ENCODE peak calls at places on chromosomes 6 and 20, in eight cellular contexts. Y, E, N, X, J, B, Z and R are unnamed samples. For H3K27me3, the result is how much of the 10 kb centered on the place peaks cover.

GRCh38 chr6:155399062-155399746 is 56.4 kb downstream of the NOX3 start:
- DNase-seq in Y (no peak), E (no peak), N (no peak), X (no peak), J (no peak), B (no peak), Z (no peak), R (no peak)

GRCh38 chr6:113755449-113756289 is 101.5 kb upstream of the MARCKS start:
- DNase-seq in Y (no peak), E (no peak), N (no peak), X (no peak), J (no peak), B (no peak), Z (peak), R (no peak)

GRCh38 chr20:41098703-41099250 is 38.6 kb upstream of the PLCG1 start:
- DNase-seq in Y (peak), E (no peak), N (no peak), X (no peak), J (no peak), B (no peak), Z (no peak), R (no peak)

GRCh38 chr6:146950351-146950835 is 253.8 kb upstream of the STXBP5 start:
- DNase-seq in Y (peak), E (no peak), N (peak), X (no peak), J (peak), B (no peak), Z (peak), R (no peak)

GRCh38 chr6:85065831-85066230 is 301.4 kb upstream of the TBX18 start:
- DNase-seq in Y (no peak), E (no peak), N (no peak), X (no peak), J (no peak), B (no peak), Z (no peak), R (no peak)

GRCh38 chr6:30670760-30671527 is 1.9 kb downstream of the DHX16 start:
- DNase-seq in Y (no peak), E (no peak), N (no peak), X (no peak), J (no peak), B (no peak), Z (no peak), R (no peak)

GRCh38 chr20:2042400-2042799 is 48.5 kb upstream of the PDYN start:
- DNase-seq in Y (peak), E (no peak), N (no peak), X (no peak), J (no peak), B (no peak), Z (no peak), R (no peak)

GRCh38 chr20:64205611-64206026 is 41.4 kb downstream of the MYT1 start:
- DNase-seq in Y (no peak), E (no peak), N (no peak), X (no peak), J (no peak), B (no peak), Z (no peak), R (no peak)

GRCh38 chr6:121105461-121105860 is 228.8 kb downstream of the TBC1D32 start:
- DNase-seq in Y (no peak), E (no peak), N (no peak), X (no peak), J (no peak), B (no peak), Z (no peak), R (no peak)

GRCh38 chr6:34056301-34056700 is 89.6 kb downstream of the GRM4 start:
- DNase-seq in Y (peak), E (peak), N (no peak), X (peak), J (peak), B (peak), Z (peak), R (no peak)

GRCh38 chr20:49914310-49915117 is 815 bp downstream of the SPATA2 start:
- DNase-seq in Y (no peak), E (peak), N (no peak), X (no peak), J (no peak), B (no peak), Z (no peak), R (no peak)

GRCh38 chr20:57229490-57229889 is 37.0 kb downstream of the BMP7 start:
- DNase-seq in Y (no peak), E (no peak), N (no peak), X (no peak), J (no peak), B (no peak), Z (no peak), R (no peak)

GRCh38 chr6:157211603-157212455 is 111.5 kb downstream of the TMEM242 start:
- DNase-seq in Y (no peak), E (no peak), N (no peak), X (no peak), J (no peak), B (no peak), Z (no peak), R (no peak)

GRCh38 chr6:152625213-152625612 is 11.9 kb downstream of the SYNE1 start:
- DNase-seq in Y (no peak), E (no peak), N (no peak), X (no peak), J (no peak), B (no peak), Z (no peak), R (no peak)

GRCh38 chr20:54794874-54795273 is 319.5 kb downstream of the DOK5 start:
- DNase-seq in Y (no peak), E (no peak), N (no peak), X (no peak), J (no peak), B (no peak), Z (no peak), R (no peak)

GRCh38 chr6:5905431-5906339 is 101.0 kb downstream of the NRN1 start:
- DNase-seq in Y (peak), E (peak), N (no peak), X (peak), J (no peak), B (peak), Z (peak), R (no peak)

GRCh38 chr6:153599901-153600300 is 439.1 kb upstream of the OPRM1 start:
- DNase-seq in Y (no peak), E (no peak), N (no peak), X (no peak), J (no peak), B (no peak), Z (no peak), R (no peak)

GRCh38 chr20:63896136-63896890 is 1.4 kb downstream of the DNAJC5 start:
- DNase-seq in Y (peak), E (peak), N (peak), X (peak), J (peak), B (peak), Z (peak), R (no peak)

GRCh38 chr20:36709126-36709525 is 36.8 kb downstream of the NDRG3 start:
- DNase-seq in Y (no peak), E (no peak), N (no peak), X (no peak), J (no peak), B (no peak), Z (no peak), R (no peak)

GRCh38 chr6:27825025-27825823 is 87.0 kb downstream of the OR2B2 start:
- DNase-seq in Y (no peak), E (no peak), N (no peak), X (no peak), J (no peak), B (no peak), Z (no peak), R (no peak)

GRCh38 chr6:27830212-27830664 is 82.0 kb downstream of the OR2B2 start:
- DNase-seq in Y (no peak), E (no peak), N (no peak), X (no peak), J (no peak), B (no peak), Z (no peak), R (no peak)

GRCh38 chr6:27834384-27834783 is 77.8 kb downstream of the OR2B2 start:
- DNase-seq in Y (no peak), E (no peak), N (no peak), X (no peak), J (no peak), B (no peak), Z (no peak), R (no peak)

GRCh38 chr6:27834879-27835549 is 77.2 kb downstream of the OR2B2 start:
- DNase-seq in Y (no peak), E (no peak), N (no peak), X (no peak), J (no peak), B (no peak), Z (no peak), R (no peak)

GRCh38 chr6:27829453-27830211 is 82.6 kb downstream of the OR2B2 start:
- DNase-seq in Y (peak), E (no peak), N (no peak), X (no peak), J (no peak), B (no peak), Z (no peak), R (no peak)
- H3K4me3 ChIP-seq in Y (peak), E (no peak), N (peak), X (peak), J (no peak), B (no peak), Z (no peak), R (no peak)

DNA sequence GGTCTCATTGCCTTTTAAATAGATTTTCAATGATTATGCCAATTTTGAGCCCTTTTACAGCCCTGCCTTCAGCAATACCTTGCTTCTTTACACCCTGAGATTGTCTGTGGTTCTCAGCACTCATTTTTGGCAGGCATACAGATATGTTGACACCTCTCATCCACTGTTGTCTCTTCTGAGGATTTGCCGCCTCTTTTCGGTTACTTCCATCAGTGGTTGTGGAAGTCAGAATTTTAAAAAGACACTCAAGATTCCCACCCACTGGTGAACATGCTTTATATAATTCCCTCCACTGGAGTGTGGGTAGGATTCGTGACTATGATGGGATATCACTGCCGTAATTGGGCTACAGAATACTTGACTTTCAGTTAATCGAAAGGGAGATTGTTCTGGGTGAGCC is 37.4 kb upstream of the KIF13A start:
- DNase-seq in Y (no peak), E (no peak), N (no peak), X (no peak), J (no peak), B (no peak), Z (no peak), R (no peak)
- H3K27me3 ChIP-seq in Y (under half), E (under half), N (under half), X (under half), J (under half), B (under half), Z (under half), R (under half)

DNA sequence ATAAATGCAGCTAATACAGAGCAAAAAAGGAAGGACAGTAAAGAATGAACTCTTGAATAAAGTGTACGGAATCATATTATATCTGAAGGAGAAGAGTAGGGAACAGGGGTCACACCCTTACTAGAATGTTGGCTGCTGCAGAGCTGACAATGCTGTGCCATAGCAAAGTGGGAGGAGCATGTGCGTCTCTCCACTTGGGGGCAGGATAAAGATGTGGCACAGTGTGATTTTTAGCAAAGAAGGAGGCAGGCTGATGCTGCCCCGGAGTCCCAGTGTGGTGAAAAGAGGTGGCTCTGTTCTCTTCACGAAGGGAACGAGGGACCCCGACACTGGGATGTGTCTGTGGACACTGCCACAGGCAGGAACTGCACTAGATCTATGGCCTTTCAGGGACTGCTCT is 67.5 kb downstream of the INSM1 start:
- DNase-seq in Y (no peak), E (no peak), N (no peak), X (no peak), J (no peak), B (no peak), Z (no peak), R (no peak)
- TF ChIP-seq CTCF in Y (no peak), E (no peak), N (no peak), X (no peak), J (no peak), B (no peak), Z (no peak), R (no peak)

GRCh38 chr6:170006524-170007467 is 255.4 kb downstream of the ERMARD start:
- DNase-seq in Y (no peak), E (no peak), N (no peak), X (no peak), J (no peak), B (no peak), Z (no peak), R (no peak)

GRCh38 chr6:170011233-170012142 is 260.1 kb downstream of the ERMARD start:
- DNase-seq in Y (no peak), E (no peak), N (no peak), X (no peak), J (peak), B (peak), Z (no peak), R (no peak)

GRCh38 chr6:170008386-170008785 is 257.0 kb downstream of the ERMARD start:
- DNase-seq in Y (no peak), E (no peak), N (no peak), X (no peak), J (no peak), B (no peak), Z (no peak), R (no peak)

GRCh38 chr6:170007468-170008240 is 256.2 kb downstream of the ERMARD start:
- DNase-seq in Y (no peak), E (no peak), N (no peak), X (no peak), J (no peak), B (no peak), Z (no peak), R (no peak)

DNA sequence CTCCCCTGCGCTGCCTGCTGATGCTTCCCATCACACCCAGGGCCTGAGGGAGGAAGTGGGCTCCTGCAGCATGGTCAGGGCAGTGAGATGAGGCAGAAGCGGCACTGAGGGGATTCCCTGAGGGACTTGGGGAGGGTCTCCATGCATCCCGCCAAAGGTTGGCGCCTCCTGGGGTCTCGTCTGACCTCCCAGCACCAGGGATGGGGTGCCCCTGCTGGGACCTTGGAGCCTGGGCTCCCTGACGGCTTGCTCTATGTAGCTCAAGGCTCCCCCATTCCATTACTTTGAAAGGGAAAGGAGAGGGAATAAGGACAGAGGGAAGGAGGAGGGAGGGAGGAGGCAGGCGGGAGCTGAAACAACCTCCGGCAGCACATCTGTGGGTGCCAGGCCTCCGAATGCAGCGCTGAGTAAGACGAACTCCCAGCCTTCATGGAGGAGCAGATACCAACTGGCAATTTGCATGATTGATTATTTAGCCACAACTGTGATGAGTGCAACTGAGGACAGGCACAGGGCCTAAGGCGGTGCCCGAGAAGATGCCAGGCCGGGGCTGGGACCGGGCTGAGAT is 259.3 kb downstream of the ERMARD start:
- DNase-seq in Y (no peak), E (no peak), N (no peak), X (no peak), J (peak), B (no peak), Z (no peak), R (no peak)
- H3K4me3 ChIP-seq in Y (no peak), E (no peak), N (no peak), X (no peak), J (no peak), B (no peak), Z (no peak), R (no peak)

GRCh38 chr20:23065438-23066201 is 16.1 kb upstream of the THBD start:
- DNase-seq in Y (no peak), E (no peak), N (no peak), X (no peak), J (no peak), B (no peak), Z (no peak), R (no peak)

GRCh38 chr20:23068283-23068682 is 17.8 kb downstream of the CD93 start:
- DNase-seq in Y (no peak), E (no peak), N (no peak), X (no peak), J (no peak), B (no peak), Z (no peak), R (no peak)

GRCh38 chr20:23066772-23067171 is 17.3 kb upstream of the THBD start:
- DNase-seq in Y (no peak), E (no peak), N (no peak), X (no peak), J (no peak), B (no peak), Z (no peak), R (no peak)

GRCh38 chr20:23072892-23073586 is 13.1 kb downstream of the CD93 start:
- DNase-seq in Y (no peak), E (no peak), N (no peak), X (no peak), J (no peak), B (no peak), Z (no peak), R (no peak)

GRCh38 chr20:23069073-23069472 is 17.1 kb downstream of the CD93 start:
- DNase-seq in Y (no peak), E (no peak), N (no peak), X (no peak), J (no peak), B (no peak), Z (no peak), R (no peak)
- H3K27me3 ChIP-seq in Y (under half), E (under half), N (under half), X (under half), J (under half), B (under half), Z (under half), R (under half)

DNA sequence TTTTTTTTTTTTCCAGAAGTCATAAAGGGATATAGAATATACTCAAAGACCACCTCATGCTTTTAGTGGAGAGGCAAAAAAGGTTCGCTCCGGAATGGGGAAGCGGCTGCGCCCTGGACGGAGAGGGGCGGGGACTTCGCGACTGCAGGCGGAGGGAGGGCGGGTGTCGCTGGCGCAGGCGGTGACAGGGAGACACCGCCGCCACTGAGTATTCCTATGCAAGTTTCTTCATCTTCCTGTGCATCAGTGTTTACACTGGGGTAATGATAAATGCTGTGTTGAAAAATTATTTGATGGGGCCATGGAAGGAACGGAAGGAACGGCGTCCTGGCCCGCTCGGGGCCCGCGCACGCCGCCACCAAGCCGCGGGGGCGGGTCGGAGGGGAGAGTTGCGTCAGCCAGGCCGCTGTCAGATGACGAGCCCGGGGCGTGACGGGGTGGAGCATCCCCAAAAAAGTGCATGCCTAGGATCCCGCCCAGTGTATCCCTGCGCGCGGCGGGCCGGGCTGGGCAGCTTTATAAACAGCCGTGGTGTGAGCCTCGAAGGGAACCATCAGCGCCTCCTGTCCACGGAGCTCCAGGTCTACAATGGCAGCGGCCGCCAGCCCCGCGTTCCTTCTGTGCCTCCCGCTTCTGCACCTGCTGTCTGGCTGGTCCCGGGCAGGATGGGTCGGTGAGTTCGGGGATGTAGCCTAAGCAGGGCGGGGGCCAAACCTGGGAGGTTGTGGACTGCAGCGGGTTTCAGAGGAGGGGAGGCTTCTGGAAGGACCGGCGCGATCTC is at the start of gene ULBP1:
- DNase-seq in Y (peak), E (peak), N (peak), X (peak), J (peak), B (peak), Z (peak), R (peak)
- TF ChIP-seq CTCF in Y (no peak), E (no peak), N (no peak), X (no peak), J (no peak), B (no peak), Z (no peak), R (no peak)

GRCh38 chr20:46682063-46682821 is 7.0 kb downstream of the TP53RK start:
- DNase-seq in Y (no peak), E (no peak), N (no peak), X (no peak), J (no peak), B (no peak), Z (no peak), R (no peak)

GRCh38 chr20:46683939-46684750 is 5.1 kb downstream of the TP53RK start:
- DNase-seq in Y (peak), E (peak), N (no peak), X (peak), J (no peak), B (peak), Z (no peak), R (no peak)

GRCh38 chr20:46681032-46681854 is 8.0 kb downstream of the TP53RK start:
- DNase-seq in Y (peak), E (peak), N (peak), X (no peak), J (no peak), B (peak), Z (peak), R (no peak)

GRCh38 chr20:46683620-46683938 is 5.7 kb downstream of the TP53RK start:
- DNase-seq in Y (no peak), E (no peak), N (no peak), X (no peak), J (no peak), B (no peak), Z (no peak), R (no peak)

GRCh38 chr20:46683068-46683477 is 6.2 kb downstream of the TP53RK start:
- DNase-seq in Y (no peak), E (no peak), N (no peak), X (no peak), J (no peak), B (no peak), Z (no peak), R (no peak)
- H3K4me3 ChIP-seq in Y (no peak), E (no peak), N (no peak), X (peak), J (no peak), B (peak), Z (no peak), R (no peak)

DNA sequence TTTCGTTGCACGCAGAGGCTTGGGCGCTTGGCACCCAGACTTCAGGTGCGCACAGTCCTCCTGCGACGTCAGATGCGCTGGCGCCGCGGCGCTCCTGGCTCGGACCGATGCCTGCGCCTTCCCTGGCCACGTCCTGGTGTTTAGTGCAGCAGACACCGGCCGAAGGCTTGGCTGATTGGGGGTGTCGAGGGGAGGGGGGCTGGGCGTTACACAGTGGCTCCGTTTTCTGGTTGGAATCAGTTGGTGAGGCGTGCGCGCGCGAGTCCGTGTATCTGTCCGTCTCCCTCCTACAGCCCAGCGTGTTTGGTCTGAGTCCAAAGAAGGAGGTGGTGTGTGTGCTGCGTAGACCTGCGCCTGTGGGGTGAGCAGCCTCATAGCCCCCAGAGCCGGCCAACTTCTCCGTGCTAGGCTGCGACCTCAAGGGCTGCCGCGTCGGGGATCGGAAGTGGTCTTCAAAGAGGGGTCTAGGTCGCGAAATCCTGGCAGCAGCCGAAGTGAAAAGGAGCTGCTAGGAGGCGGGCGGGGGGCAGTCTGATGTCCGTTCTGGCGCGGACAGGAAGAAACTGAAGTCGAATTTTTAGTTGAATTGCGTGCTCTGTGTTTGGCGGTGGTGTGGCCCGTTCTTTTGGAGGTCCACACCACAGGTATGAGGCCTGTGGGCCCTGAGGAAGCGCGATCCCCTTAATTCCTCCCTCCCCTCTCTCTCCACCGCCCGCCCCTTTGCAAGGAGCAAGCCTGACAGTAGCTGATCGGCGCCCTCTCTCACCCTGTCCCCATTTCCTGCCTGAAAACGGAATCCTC is 1.6 kb downstream of the SYNDIG1 start:
- DNase-seq in Y (no peak), E (no peak), N (no peak), X (no peak), J (no peak), B (no peak), Z (no peak), R (no peak)
- H3K27me3 ChIP-seq in Y (under half), E (under half), N (half or more), X (half or more), J (under half), B (under half), Z (half or more), R (under half)